ENCODE peak calls at places on chromosomes 16 and 17, in ten cellular contexts. One of them, this sample, is unnamed.

GRCh38 chr17:34110315-34110714 is 144.8 kb upstream of the CCL2 start:
- DNase-seq in A549: no peak
- DNase-seq in NB4: no peak
- DNase-seq in GM13976: no peak
- DNase-seq in ascending aorta: no peak
- DNase-seq in gastrocnemius medialis: no peak
- DNase-seq in coronary artery: peak; percentile 41
- DNase-seq in astrocyte: no peak
- DNase-seq in thoracic aorta: no peak
- DNase-seq in glutamatergic neuron: peak; percentile 79
- DNase-seq in this sample: no peak

GRCh38 chr17:80815151-80815561 is 176.5 kb upstream of the CHMP6 start:
- DNase-seq in astrocyte: no peak
- DNase-seq in glutamatergic neuron: peak; percentile 37
- DNase-seq in thoracic aorta: no peak
- DNase-seq in A549: no peak
- DNase-seq in GM13976: no peak
- DNase-seq in ascending aorta: no peak
- DNase-seq in gastrocnemius medialis: peak; percentile 7
- DNase-seq in NB4: no peak
- DNase-seq in coronary artery: no peak
- DNase-seq in this sample: no peak

GRCh38 chr17:79057727-79058400 is 16.8 kb upstream of the ENGASE start:
- DNase-seq in A549: no peak
- DNase-seq in astrocyte: no peak
- DNase-seq in thoracic aorta: no peak
- DNase-seq in gastrocnemius medialis: no peak
- DNase-seq in NB4: peak; percentile 28
- DNase-seq in glutamatergic neuron: no peak
- DNase-seq in ascending aorta: no peak
- DNase-seq in GM13976: no peak
- DNase-seq in coronary artery: no peak
- DNase-seq in this sample: no peak

GRCh38 chr17:29246638-29247037 is at the start of gene CRYBA1:
- DNase-seq in glutamatergic neuron: peak; percentile 45
- DNase-seq in NB4: no peak
- DNase-seq in coronary artery: no peak
- DNase-seq in gastrocnemius medialis: no peak
- DNase-seq in ascending aorta: no peak
- DNase-seq in GM13976: no peak
- DNase-seq in thoracic aorta: no peak
- DNase-seq in A549: no peak
- DNase-seq in astrocyte: no peak
- DNase-seq in this sample: no peak

GRCh38 chr16:52078716-52079655 is 468.0 kb downstream of the TOX3 start:
- DNase-seq in astrocyte: no peak
- DNase-seq in thoracic aorta: no peak
- DNase-seq in gastrocnemius medialis: no peak
- DNase-seq in GM13976: no peak
- DNase-seq in coronary artery: no peak
- DNase-seq in NB4: no peak
- DNase-seq in A549: no peak
- DNase-seq in glutamatergic neuron: no peak
- DNase-seq in ascending aorta: no peak
- DNase-seq in this sample: no peak

GRCh38 chr17:49861150-49861884 is 13.4 kb upstream of the TAC4 start:
- DNase-seq in ascending aorta: no peak
- DNase-seq in astrocyte: no peak
- DNase-seq in coronary artery: no peak
- DNase-seq in gastrocnemius medialis: no peak
- DNase-seq in NB4: peak; percentile 67
- DNase-seq in thoracic aorta: no peak
- DNase-seq in A549: peak; percentile 66
- DNase-seq in GM13976: peak; percentile 85
- DNase-seq in glutamatergic neuron: no peak
- DNase-seq in this sample: no peak

GRCh38 chr17:49715221-49715620 is 7.5 kb upstream of the SLC35B1 start:
- DNase-seq in NB4: no peak
- DNase-seq in coronary artery: no peak
- DNase-seq in gastrocnemius medialis: no peak
- DNase-seq in thoracic aorta: no peak
- DNase-seq in A549: no peak
- DNase-seq in glutamatergic neuron: no peak
- DNase-seq in astrocyte: no peak
- DNase-seq in GM13976: no peak
- DNase-seq in ascending aorta: no peak
- DNase-seq in this sample: no peak

GRCh38 chr16:49468611-49469322 is 95.2 kb downstream of the C16orf78 start:
- DNase-seq in GM13976: no peak
- DNase-seq in coronary artery: peak; percentile 61
- DNase-seq in thoracic aorta: no peak
- DNase-seq in glutamatergic neuron: peak; percentile 7
- DNase-seq in astrocyte: no peak
- DNase-seq in ascending aorta: no peak
- DNase-seq in A549: no peak
- DNase-seq in NB4: no peak
- DNase-seq in gastrocnemius medialis: no peak
- DNase-seq in this sample: no peak

GRCh38 chr16:53982631-53983042 is 278.7 kb downstream of the FTO start:
- DNase-seq in NB4: no peak
- DNase-seq in coronary artery: no peak
- DNase-seq in gastrocnemius medialis: no peak
- DNase-seq in GM13976: no peak
- DNase-seq in A549: no peak
- DNase-seq in ascending aorta: no peak
- DNase-seq in thoracic aorta: no peak
- DNase-seq in astrocyte: no peak
- DNase-seq in glutamatergic neuron: no peak
- DNase-seq in this sample: no peak

GRCh38 chr17:82698065-82698973 is at the start of gene RAB40B:
- DNase-seq in ascending aorta: peak; percentile 98
- DNase-seq in GM13976: peak; percentile 100
- DNase-seq in NB4: peak; percentile 97
- DNase-seq in thoracic aorta: peak; percentile 98
- DNase-seq in gastrocnemius medialis: peak; percentile 99
- DNase-seq in A549: peak; percentile 99
- DNase-seq in glutamatergic neuron: peak; percentile 99
- DNase-seq in coronary artery: peak; percentile 98
- DNase-seq in astrocyte: peak; percentile 96
- DNase-seq in this sample: peak; percentile 92

GRCh38 chr17:9805769-9806168 is 14.4 kb upstream of the DHRS7C start:
- DNase-seq in glutamatergic neuron: no peak
- DNase-seq in GM13976: no peak
- DNase-seq in A549: no peak
- DNase-seq in thoracic aorta: no peak
- DNase-seq in ascending aorta: no peak
- DNase-seq in coronary artery: no peak
- DNase-seq in gastrocnemius medialis: no peak
- DNase-seq in astrocyte: no peak
- DNase-seq in NB4: no peak
- DNase-seq in this sample: no peak

GRCh38 chr16:69831212-69832123 is 69.3 kb downstream of the WWP2 start:
- DNase-seq in NB4: no peak
- DNase-seq in A549: peak; percentile 40
- DNase-seq in glutamatergic neuron: no peak
- DNase-seq in GM13976: no peak
- DNase-seq in coronary artery: no peak
- DNase-seq in ascending aorta: no peak
- DNase-seq in gastrocnemius medialis: no peak
- DNase-seq in thoracic aorta: no peak
- DNase-seq in astrocyte: peak; percentile 23
- DNase-seq in this sample: peak; percentile 6

GRCh38 chr17:5533486-5534315 is 47.3 kb downstream of the MIS12 start:
- DNase-seq in GM13976: no peak
- DNase-seq in astrocyte: no peak
- DNase-seq in thoracic aorta: no peak
- DNase-seq in ascending aorta: no peak
- DNase-seq in NB4: no peak
- DNase-seq in A549: no peak
- DNase-seq in coronary artery: no peak
- DNase-seq in glutamatergic neuron: no peak
- DNase-seq in gastrocnemius medialis: no peak
- DNase-seq in this sample: no peak

GRCh38 chr17:81003711-81004335 is 12.2 kb downstream of the CHMP6 start:
- DNase-seq in astrocyte: no peak
- DNase-seq in glutamatergic neuron: no peak
- DNase-seq in A549: no peak
- DNase-seq in GM13976: no peak
- DNase-seq in NB4: peak; percentile 57
- DNase-seq in gastrocnemius medialis: no peak
- DNase-seq in coronary artery: no peak
- DNase-seq in ascending aorta: no peak
- DNase-seq in thoracic aorta: no peak
- DNase-seq in this sample: no peak

GRCh38 chr16:1564325-1564724 is 30.9 kb downstream of the TMEM204 start:
- DNase-seq in coronary artery: no peak
- DNase-seq in ascending aorta: no peak
- DNase-seq in thoracic aorta: no peak
- DNase-seq in astrocyte: no peak
- DNase-seq in gastrocnemius medialis: no peak
- DNase-seq in glutamatergic neuron: peak; percentile 57
- DNase-seq in NB4: peak; percentile 29
- DNase-seq in GM13976: no peak
- DNase-seq in A549: no peak
- DNase-seq in this sample: no peak
- TF ChIP-seq CTCF in coronary artery: no peak
- TF ChIP-seq CTCF in ascending aorta: peak; percentile 15
- TF ChIP-seq CTCF in thoracic aorta: peak; percentile 25
- TF ChIP-seq CTCF in astrocyte: no peak
- TF ChIP-seq CTCF in gastrocnemius medialis: peak; percentile 44
- TF ChIP-seq CTCF in glutamatergic neuron: no peak
- TF ChIP-seq CTCF in NB4: peak; percentile 23
- TF ChIP-seq CTCF in GM13976: no peak
- TF ChIP-seq CTCF in A549: peak; percentile 9
- TF ChIP-seq CTCF in this sample: peak; percentile 51

DNA sequence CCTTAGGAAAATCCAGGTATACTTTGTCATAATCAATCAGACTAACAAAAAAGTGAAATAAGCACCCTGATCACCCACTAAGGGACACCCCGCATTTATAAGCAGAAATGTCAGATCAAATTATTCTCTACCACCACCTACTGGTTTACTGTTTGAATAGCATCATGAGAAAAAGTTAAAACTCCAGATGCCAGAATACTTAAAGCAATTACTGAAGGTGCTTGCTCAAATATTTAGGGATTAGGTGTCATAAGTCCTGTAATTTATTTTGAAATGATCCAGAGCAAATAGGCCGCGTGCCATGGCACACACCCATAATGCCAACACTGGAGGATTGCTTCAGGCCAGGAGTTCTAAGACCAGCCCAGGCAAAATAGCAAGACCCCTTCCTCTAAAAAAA is 2.3 kb downstream of the TOP2A start:
- DNase-seq in glutamatergic neuron: no peak
- DNase-seq in astrocyte: no peak
- DNase-seq in gastrocnemius medialis: no peak
- DNase-seq in coronary artery: no peak
- DNase-seq in thoracic aorta: no peak
- DNase-seq in GM13976: peak; percentile 47
- DNase-seq in NB4: peak; percentile 61
- DNase-seq in A549: peak; percentile 57
- DNase-seq in ascending aorta: no peak
- DNase-seq in this sample: peak; percentile 6
- TF ChIP-seq CTCF in glutamatergic neuron: peak; percentile 79
- TF ChIP-seq CTCF in astrocyte: peak; percentile 56
- TF ChIP-seq CTCF in gastrocnemius medialis: peak; percentile 60
- TF ChIP-seq CTCF in coronary artery: no peak
- TF ChIP-seq CTCF in thoracic aorta: peak; percentile 60
- TF ChIP-seq CTCF in GM13976: peak; percentile 36
- TF ChIP-seq CTCF in NB4: peak; percentile 19
- TF ChIP-seq CTCF in A549: peak; percentile 72
- TF ChIP-seq CTCF in ascending aorta: peak; percentile 63
- TF ChIP-seq CTCF in this sample: peak; percentile 73

DNA sequence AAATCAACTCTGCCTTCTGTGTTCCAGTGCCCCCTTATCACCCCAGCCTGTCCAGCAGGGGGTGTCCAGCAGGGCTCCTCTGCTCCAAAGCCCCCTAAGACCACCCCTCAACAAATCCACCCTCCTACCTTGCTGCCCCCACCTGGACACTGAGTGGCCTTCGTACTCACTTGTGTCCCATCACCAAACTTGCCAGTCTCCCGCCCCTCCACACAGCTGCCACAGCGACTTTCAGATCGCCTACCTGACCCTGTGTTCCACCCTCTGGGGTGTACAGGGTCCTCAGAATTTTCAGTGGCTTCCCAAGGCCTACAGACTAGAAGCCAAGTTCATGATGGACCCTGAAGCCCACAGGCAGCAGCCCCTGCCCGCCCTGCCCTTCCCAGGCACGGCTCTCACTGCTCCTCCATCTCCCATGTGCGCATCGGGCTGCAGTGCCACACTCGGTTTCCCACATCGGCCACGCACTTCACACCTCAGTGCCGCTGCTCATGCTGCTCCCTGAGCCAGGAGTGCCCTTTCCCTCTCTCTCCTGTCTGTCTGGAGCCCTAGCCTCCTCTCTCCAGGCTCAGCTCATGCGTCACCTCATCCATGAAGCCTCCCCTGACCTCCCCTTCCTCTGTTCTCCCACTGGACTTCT is 11.8 kb downstream of the KCNH6 start:
- DNase-seq in ascending aorta: no peak
- DNase-seq in GM13976: no peak
- DNase-seq in NB4: no peak
- DNase-seq in astrocyte: no peak
- DNase-seq in thoracic aorta: no peak
- DNase-seq in A549: no peak
- DNase-seq in glutamatergic neuron: no peak
- DNase-seq in coronary artery: no peak
- DNase-seq in gastrocnemius medialis: no peak
- DNase-seq in this sample: no peak
- TF ChIP-seq CTCF in ascending aorta: no peak
- TF ChIP-seq CTCF in GM13976: no peak
- TF ChIP-seq CTCF in NB4: no peak
- TF ChIP-seq CTCF in astrocyte: no peak
- TF ChIP-seq CTCF in thoracic aorta: no peak
- TF ChIP-seq CTCF in A549: no peak
- TF ChIP-seq CTCF in glutamatergic neuron: no peak
- TF ChIP-seq CTCF in coronary artery: no peak
- TF ChIP-seq CTCF in gastrocnemius medialis: no peak
- TF ChIP-seq CTCF in this sample: no peak

DNA sequence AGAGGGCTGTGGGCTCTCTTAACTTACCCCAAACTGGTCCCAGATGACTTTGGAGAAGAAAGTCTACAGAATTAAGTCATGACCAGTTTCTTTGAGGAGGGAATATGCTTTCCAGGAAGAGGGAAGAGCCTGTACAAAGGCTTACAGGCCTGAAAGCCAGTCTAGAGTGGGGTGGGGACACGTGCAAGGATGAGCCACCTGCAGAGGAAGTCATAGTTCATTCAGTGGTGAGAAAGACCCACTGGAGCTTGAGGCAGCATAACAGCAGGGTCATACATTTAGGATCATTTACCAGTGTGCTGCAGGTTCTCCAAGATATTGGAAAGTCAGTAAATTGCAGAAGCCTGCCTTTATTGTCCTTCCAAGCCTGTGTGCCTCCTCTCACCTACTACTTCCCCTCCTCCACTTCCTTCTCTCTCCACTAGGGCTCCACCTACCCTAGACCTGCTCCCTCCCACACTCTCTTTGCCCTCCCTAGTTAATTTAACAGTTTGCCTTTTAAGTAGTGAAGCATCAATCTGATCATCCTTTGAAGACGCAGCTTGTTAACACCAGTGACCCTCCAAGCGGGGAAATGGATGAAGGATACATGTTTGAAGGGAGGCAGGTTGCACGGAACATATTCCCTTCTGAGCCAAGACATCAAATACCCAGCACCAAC is 40.2 kb downstream of the CDRT15 start:
- DNase-seq in gastrocnemius medialis: no peak
- DNase-seq in GM13976: no peak
- DNase-seq in thoracic aorta: no peak
- DNase-seq in A549: no peak
- DNase-seq in ascending aorta: no peak
- DNase-seq in coronary artery: no peak
- DNase-seq in astrocyte: no peak
- DNase-seq in glutamatergic neuron: no peak
- DNase-seq in NB4: peak; percentile 35
- DNase-seq in this sample: no peak
- TF ChIP-seq CTCF in gastrocnemius medialis: no peak
- TF ChIP-seq CTCF in GM13976: no peak
- TF ChIP-seq CTCF in thoracic aorta: no peak
- TF ChIP-seq CTCF in A549: no peak
- TF ChIP-seq CTCF in ascending aorta: no peak
- TF ChIP-seq CTCF in coronary artery: no peak
- TF ChIP-seq CTCF in astrocyte: peak; percentile 4
- TF ChIP-seq CTCF in glutamatergic neuron: peak; percentile 39
- TF ChIP-seq CTCF in NB4: peak; percentile 23
- TF ChIP-seq CTCF in this sample: no peak

This sample was measured in foreskin keratinocyte.